ENCODE peak calls at places on chromosomes 2 and 18, in ten cellular contexts. M is psoas muscle, R is endothelial cell, O is mesothelial cell of epicardium, X is BE2C, D is left lung, S is astrocyte, Z is GM13977, L is Calu3, W is cardiac fibroblast. I is an unnamed sample.

GRCh38 chr2:188207554-188207953 is 84.1 kb upstream of the GULP1 start:
- DNase-seq in M (no peak), R (no peak), O (no peak), X (no peak), D (no peak), S (no peak), Z (no peak), L (no peak), W (no peak), I (no peak)

GRCh38 chr2:9228088-9228751 is 21.6 kb downstream of the ASAP2 start:
- DNase-seq in M (no peak), R (no peak), O (no peak), X (no peak), D (no peak), S (peak; percentile 88), Z (no peak), L (no peak), W (peak; percentile 86), I (no peak)

GRCh38 chr2:199602896-199603482 is 145.2 kb upstream of the SATB2 start:
- DNase-seq in M (no peak), R (no peak), O (no peak), X (no peak), D (no peak), S (peak; percentile 38), Z (no peak), L (no peak), W (no peak), I (no peak)

GRCh38 chr2:229679393-229680125 is 34.8 kb downstream of the DNER start:
- DNase-seq in M (no peak), R (no peak), O (no peak), X (no peak), D (no peak), S (peak; percentile 20), Z (no peak), L (no peak), W (no peak), I (no peak)

GRCh38 chr2:160522951-160523700 is 29.5 kb upstream of the RBMS1 start:
- DNase-seq in M (no peak), R (no peak), O (no peak), X (no peak), D (no peak), S (peak; percentile 69), Z (no peak), L (no peak), W (peak; percentile 76), I (no peak)

GRCh38 chr2:168118733-168119518 is 128.5 kb downstream of the STK39 start:
- DNase-seq in M (no peak), R (peak; percentile 58), O (no peak), X (peak; percentile 33), D (no peak), S (peak; percentile 51), Z (peak; percentile 8), L (peak; percentile 41), W (peak; percentile 89), I (peak; percentile 48)

GRCh38 chr2:224982910-224983688 is 59.2 kb downstream of the DOCK10 start:
- DNase-seq in M (peak; percentile 50), R (no peak), O (no peak), X (no peak), D (peak; percentile 71), S (peak; percentile 80), Z (peak; percentile 23), L (no peak), W (peak; percentile 82), I (no peak)

GRCh38 chr2:63544017-63544627 is 44.2 kb downstream of the WDPCP start:
- DNase-seq in M (no peak), R (no peak), O (no peak), X (no peak), D (no peak), S (no peak), Z (peak; percentile 30), L (no peak), W (peak; percentile 39), I (no peak)

GRCh38 chr18:10515456-10515855 is 10.4 kb upstream of the NAPG start:
- DNase-seq in M (no peak), R (no peak), O (no peak), X (no peak), D (no peak), S (no peak), Z (no peak), L (no peak), W (no peak), I (no peak)

GRCh38 chr18:64037812-64038414 is 68.0 kb downstream of the SERPINB8 start:
- DNase-seq in M (no peak), R (no peak), O (no peak), X (no peak), D (no peak), S (peak; percentile 1), Z (peak; percentile 60), L (no peak), W (peak; percentile 42), I (peak; percentile 12)

GRCh38 chr18:12085136-12085535 is 8.5 kb upstream of the ANKRD62 start:
- DNase-seq in M (no peak), R (no peak), O (no peak), X (no peak), D (no peak), S (no peak), Z (no peak), L (no peak), W (no peak), I (no peak)

GRCh38 chr2:140585016-140585415 is 1545.8 kb downstream of the LRP1B start:
- DNase-seq in M (no peak), R (no peak), O (no peak), X (no peak), D (no peak), S (no peak), Z (no peak), L (no peak), W (peak; percentile 4), I (no peak)

GRCh38 chr2:140580799-140581198 is 1550.0 kb downstream of the LRP1B start:
- DNase-seq in M (no peak), R (no peak), O (no peak), X (no peak), D (no peak), S (no peak), Z (no peak), L (no peak), W (peak; percentile 23), I (no peak)

GRCh38 chr2:140589273-140589672 is 1541.5 kb downstream of the LRP1B start:
- DNase-seq in M (no peak), R (no peak), O (no peak), X (no peak), D (no peak), S (peak; percentile 22), Z (no peak), L (no peak), W (peak; percentile 25), I (no peak)

GRCh38 chr2:140589696-140590095 is 1541.1 kb downstream of the LRP1B start:
- DNase-seq in M (no peak), R (no peak), O (no peak), X (no peak), D (no peak), S (peak; percentile 56), Z (no peak), L (no peak), W (no peak), I (no peak)

DNA sequence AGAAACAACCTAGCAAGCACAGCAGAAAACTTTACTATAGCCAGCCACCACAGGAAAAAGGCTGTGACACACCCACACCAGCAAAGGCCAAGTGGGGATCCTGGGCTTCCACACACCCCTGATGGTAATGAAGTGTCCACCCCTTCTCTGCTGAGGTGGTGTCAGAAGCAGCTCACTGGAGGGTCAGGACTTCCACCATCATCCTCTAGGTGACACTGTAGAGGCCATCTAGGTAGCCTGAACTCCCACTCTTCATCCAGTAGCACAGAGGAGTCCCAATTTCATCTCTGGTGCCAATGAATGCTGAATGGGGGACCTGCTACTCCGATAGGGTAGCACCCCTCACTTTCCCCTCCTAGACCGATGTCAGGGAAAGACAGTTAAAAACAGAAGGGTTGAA is 1544.4 kb downstream of the LRP1B start:
- DNase-seq in M (no peak), R (peak; percentile 57), O (no peak), X (peak; percentile 30), D (no peak), S (no peak), Z (peak; percentile 22), L (peak; percentile 45), W (peak; percentile 10), I (peak; percentile 25)
- TF ChIP-seq CTCF in M (no peak), R (peak; percentile 51), O (no peak), X (peak; percentile 68), D (no peak), S (peak; percentile 29), Z (peak; percentile 67), L (peak; percentile 46), W (peak; percentile 40), I (peak; percentile 52)

GRCh38 chr18:28582724-28583123 is 405.8 kb upstream of the CDH2 start:
- DNase-seq in M (no peak), R (no peak), O (no peak), X (no peak), D (no peak), S (no peak), Z (no peak), L (no peak), W (no peak), I (no peak)

GRCh38 chr18:28576941-28577340 is 400.0 kb upstream of the CDH2 start:
- DNase-seq in M (no peak), R (no peak), O (no peak), X (no peak), D (no peak), S (peak; percentile 5), Z (no peak), L (no peak), W (peak; percentile 39), I (no peak)

GRCh38 chr18:28584726-28585125 is 407.8 kb upstream of the CDH2 start:
- DNase-seq in M (no peak), R (no peak), O (no peak), X (no peak), D (no peak), S (peak; percentile 92), Z (no peak), L (peak; percentile 12), W (peak; percentile 66), I (peak; percentile 30)

GRCh38 chr18:28581503-28582169 is 404.7 kb upstream of the CDH2 start:
- DNase-seq in M (no peak), R (no peak), O (no peak), X (peak; percentile 28), D (no peak), S (peak; percentile 58), Z (no peak), L (no peak), W (peak; percentile 70), I (peak; percentile 40)
- TF ChIP-seq CTCF in M (no peak), R (no peak), O (no peak), X (peak; percentile 30), D (no peak), S (no peak), Z (no peak), L (no peak), W (no peak), I (no peak)

GRCh38 chr2:169479257-169480078 is at the start of gene BBS5:
- DNase-seq in M (peak; percentile 92), R (peak; percentile 71), O (peak; percentile 56), X (peak; percentile 71), D (peak; percentile 92), S (peak; percentile 81), Z (peak; percentile 88), L (peak; percentile 64), W (peak; percentile 88), I (peak; percentile 83)
- TF ChIP-seq CTCF in M (peak; percentile 42), R (no peak), O (peak; percentile 20), X (peak; percentile 41), D (no peak), S (peak; percentile 23), Z (peak; percentile 55), L (peak; percentile 30), W (peak; percentile 43), I (peak; percentile 37)

DNA sequence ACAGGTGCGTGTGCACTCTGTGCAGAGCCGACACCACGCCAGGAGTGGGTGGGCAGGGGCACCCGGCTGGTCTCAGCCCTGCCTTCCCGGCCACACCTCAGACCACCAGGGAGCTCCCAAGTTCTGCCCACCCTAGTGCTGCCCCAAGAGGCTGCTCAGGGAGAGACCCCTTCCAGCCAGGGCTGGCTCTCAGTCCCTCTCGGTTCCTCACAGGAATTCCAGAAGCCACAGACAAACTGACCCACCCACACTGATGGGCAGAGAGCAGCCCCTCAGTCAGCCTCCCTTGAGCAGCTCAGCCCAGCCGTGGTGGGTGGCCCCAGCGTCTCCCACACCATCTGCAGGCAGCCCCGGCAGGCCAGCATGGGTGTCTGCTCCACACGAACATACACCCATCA is 33.8 kb downstream of the GPC1 start:
- DNase-seq in M (peak; percentile 49), R (peak; percentile 3), O (peak; percentile 15), X (peak; percentile 11), D (peak; percentile 61), S (no peak), Z (peak; percentile 15), L (no peak), W (no peak), I (no peak)
- TF ChIP-seq CTCF in M (no peak), R (no peak), O (no peak), X (peak; percentile 1), D (no peak), S (no peak), Z (no peak), L (no peak), W (no peak), I (no peak)